ENCODE peak calls at places on chromosomes 3 and 15, in eight cellular contexts. N is dorsolateral prefrontal cortex, O is cardiac muscle cell, T is brain microvascular endothelial cell, S is heart right ventricle, E is choroid plexus epithelial cell, Y is A549, X is Peyer's patch. Z is an unnamed sample.

GRCh38 chr3:31472479-31473390 is 60.0 kb upstream of the STT3B start:
- DNase-seq in E (peak; percentile 96), Y (no peak), N (no peak), S (no peak), X (no peak), T (peak; percentile 94), O (peak; percentile 42), Z (peak; percentile 7)

GRCh38 chr3:160400048-160400630 is 689 bp downstream of the SMC4 start:
- DNase-seq in Y (no peak), O (peak; percentile 77), S (peak; percentile 42), N (peak; percentile 42), E (peak; percentile 74), X (peak; percentile 76), T (peak; percentile 57), Z (peak; percentile 62)

GRCh38 chr3:57556459-57557087 is 499 bp downstream of the PDE12 start:
- DNase-seq in N (no peak), S (peak; percentile 36), X (no peak), E (peak; percentile 42), O (peak; percentile 43), Y (peak; percentile 2), T (no peak), Z (peak; percentile 34)

GRCh38 chr15:92617197-92618037 is 38.2 kb downstream of the FAM174B start:
- DNase-seq in Y (peak; percentile 52), S (peak; percentile 66), X (peak; percentile 79), O (peak; percentile 93), N (no peak), T (peak; percentile 83), E (peak; percentile 94), Z (peak; percentile 64)

GRCh38 chr3:180306691-180307090 is 270.0 kb upstream of the PEX5L start:
- DNase-seq in O (no peak), E (no peak), X (no peak), T (no peak), N (peak; percentile 42), S (no peak), Y (no peak), Z (no peak)

GRCh38 chr15:101637038-101637437 is 15.1 kb downstream of the TM2D3 start:
- DNase-seq in N (no peak), E (no peak), S (no peak), Y (no peak), X (no peak), O (no peak), T (no peak), Z (no peak)

GRCh38 chr15:95051881-95052280 is 820.5 kb downstream of the MCTP2 start:
- DNase-seq in X (no peak), S (no peak), E (no peak), N (no peak), Y (no peak), O (no peak), T (no peak), Z (no peak)

GRCh38 chr3:139434764-139435291 is 41.5 kb downstream of the RBP2 start:
- DNase-seq in X (no peak), Y (no peak), T (peak; percentile 20), E (peak; percentile 86), N (no peak), O (peak; percentile 82), S (peak; percentile 16), Z (peak; percentile 82)

GRCh38 chr3:38039101-38039898 is at the start of gene DLEC1:
- DNase-seq in O (peak; percentile 74), X (peak; percentile 74), S (peak; percentile 70), N (no peak), T (peak; percentile 38), E (peak; percentile 62), Y (no peak), Z (peak; percentile 72)

GRCh38 chr3:110697961-110698360 is 373.7 kb upstream of the NECTIN3 start:
- DNase-seq in S (no peak), T (peak; percentile 41), O (peak; percentile 61), E (peak; percentile 42), N (no peak), X (no peak), Y (no peak), Z (peak; percentile 41)

GRCh38 chr3:136943396-136943795 is 14.4 kb upstream of the IL20RB start:
- DNase-seq in Y (no peak), O (peak; percentile 20), T (no peak), N (no peak), X (no peak), S (no peak), E (no peak), Z (no peak)

GRCh38 chr15:59260090-59260489 is 53.4 kb downstream of the LDHAL6B start:
- DNase-seq in X (peak; percentile 74), N (peak; percentile 88), T (no peak), E (no peak), O (no peak), S (no peak), Y (no peak), Z (no peak)

GRCh38 chr3:12758025-12758830 is 831 bp downstream of the TMEM40 start:
- DNase-seq in O (peak; percentile 81), T (peak; percentile 59), S (peak; percentile 59), N (no peak), E (peak; percentile 93), X (no peak), Y (no peak), Z (peak; percentile 67)

GRCh38 chr3:148079370-148079769 is 618.3 kb upstream of the AGTR1 start:
- DNase-seq in E (peak; percentile 66), X (no peak), T (no peak), N (peak; percentile 48), S (no peak), O (no peak), Y (no peak), Z (no peak)

GRCh38 chr3:54138937-54139547 is 16.7 kb downstream of the CACNA2D3 start:
- DNase-seq in X (no peak), N (no peak), Y (no peak), O (no peak), T (no peak), E (no peak), S (no peak), Z (no peak)

GRCh38 chr3:180932819-180933218 is 20.3 kb downstream of the FXR1 start:
- DNase-seq in N (no peak), S (no peak), X (no peak), E (no peak), Y (no peak), O (no peak), T (no peak), Z (no peak)

GRCh38 chr3:14031271-14031670 is 93.4 kb downstream of the CHCHD4 start:
- DNase-seq in N (no peak), E (peak; percentile 80), O (no peak), S (no peak), X (no peak), T (peak; percentile 14), Y (no peak), Z (peak; percentile 26)

GRCh38 chr3:63847718-63848450 is 15.7 kb downstream of the THOC7 start:
- DNase-seq in E (no peak), S (no peak), O (no peak), N (no peak), X (no peak), T (no peak), Y (no peak), Z (no peak)

GRCh38 chr15:61124195-61124594 is 104.9 kb downstream of the RORA start:
- DNase-seq in Y (no peak), T (no peak), O (no peak), X (no peak), S (no peak), N (no peak), E (no peak), Z (no peak)

GRCh38 chr3:86958534-86958933 is 32.4 kb downstream of the VGLL3 start:
- DNase-seq in T (peak; percentile 79), N (no peak), S (no peak), O (peak; percentile 49), E (peak; percentile 86), X (no peak), Y (no peak), Z (peak; percentile 51)

GRCh38 chr3:149967067-149967685 is 3.5 kb downstream of the PFN2 start:
- DNase-seq in S (no peak), Y (peak; percentile 25), N (no peak), O (peak; percentile 71), T (no peak), X (no peak), E (peak; percentile 70), Z (peak; percentile 71)

GRCh38 chr3:186519021-186519658 is 25.0 kb downstream of the CRYGS start:
- DNase-seq in T (no peak), E (no peak), N (no peak), Y (no peak), S (no peak), X (no peak), O (no peak), Z (no peak)

GRCh38 chr3:89000886-89001285 is 106.5 kb upstream of the EPHA3 start:
- DNase-seq in O (peak; percentile 26), X (no peak), T (peak; percentile 51), S (no peak), E (peak; percentile 85), Y (no peak), N (no peak), Z (peak; percentile 66)

GRCh38 chr3:127004641-127005397 is 21.9 kb downstream of the PLXNA1 start:
- DNase-seq in T (no peak), Y (no peak), O (no peak), X (no peak), E (no peak), N (no peak), S (no peak), Z (no peak)

GRCh38 chr3:48268936-48269551 is 28.1 kb downstream of the ZNF589 start:
- DNase-seq in S (no peak), Y (no peak), T (no peak), N (peak; percentile 62), X (peak; percentile 55), E (no peak), O (peak; percentile 18), Z (no peak)

GRCh38 chr15:63772531-63772930 is 61.2 kb downstream of the HERC1 start:
- DNase-seq in E (no peak), Y (no peak), S (no peak), X (no peak), O (no peak), T (no peak), N (no peak), Z (no peak)
- H3K4me3 ChIP-seq in E (no peak overlapping the region), Y (no peak overlapping the region), S (no peak overlapping the region), X (no peak overlapping the region), O (no peak overlapping the region), T (no peak overlapping the region), N (no peak overlapping the region), Z (no peak overlapping the region)

GRCh38 chr3:19250959-19251610 is 102.8 kb downstream of the KCNH8 start:
- DNase-seq in O (no peak), E (no peak), T (no peak), S (no peak), X (no peak), Y (no peak), N (peak; percentile 43), Z (no peak)
- TF ChIP-seq CTCF in O (no peak), E (no peak), T (no peak), S (no peak), X (no peak), Y (no peak), N (peak; percentile 35), Z (no peak)

GRCh38 chr15:80382285-80382684 is 21.9 kb upstream of the ARNT2 start:
- DNase-seq in O (no peak), X (no peak), T (no peak), Y (no peak), S (no peak), E (no peak), N (no peak), Z (no peak)
- H3K4me3 ChIP-seq in O (no peak overlapping the region), X (no peak overlapping the region), T (no peak overlapping the region), Y (no peak overlapping the region), S (no peak overlapping the region), E (no peak overlapping the region), N (no peak overlapping the region), Z (no peak overlapping the region)

DNA sequence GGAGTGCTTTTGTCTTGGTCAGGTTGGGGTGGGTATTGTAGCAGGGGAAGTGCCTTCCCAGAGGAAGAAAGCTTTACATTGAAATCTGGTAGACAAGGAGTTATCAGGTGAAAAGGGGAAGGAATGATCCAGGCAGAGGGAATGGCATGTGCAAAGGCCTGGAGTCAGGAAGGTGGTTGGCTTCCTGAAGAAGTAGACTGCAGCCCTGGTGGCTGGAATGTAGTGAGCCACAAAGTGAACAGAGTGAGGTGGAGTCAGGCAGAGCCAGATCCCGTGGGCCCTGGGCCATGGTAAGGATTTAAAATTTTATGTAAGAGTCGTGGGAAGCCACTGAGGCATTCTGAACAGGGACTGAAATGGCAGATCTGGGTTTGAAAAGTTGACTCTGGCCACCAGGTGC is 58.3 kb downstream of the RAB11A start:
- DNase-seq in Y (peak; percentile 35), T (no peak), O (no peak), E (no peak), N (no peak), X (no peak), S (no peak), Z (no peak)
- TF ChIP-seq CTCF in Y (no peak), T (peak; percentile 52), O (peak; percentile 20), E (peak; percentile 49), N (no peak), X (no peak), S (no peak), Z (peak; percentile 29)